ENCODE peak calls at places on chromosomes 13 and 19, in six cellular contexts. Q is fibroblast of the aortic adventitia, S is astrocyte of the spinal cord, E is mucosa of descending colon, T is GM12865, N is HFFc6. J is an unnamed sample.
A peak's percentile ranks its signal among the peaks of the same experiment; 100 is the strongest.

GRCh38 chr19:39045506-39045905 is 13.2 kb upstream of the FBXO27 start:
- DNase-seq in Q (no peak), S (no peak), E (no peak), T (no peak), N (no peak), J (no peak)

GRCh38 chr19:45113628-45114027 is 20.6 kb downstream of the PPP1R37 start:
- DNase-seq in Q (no peak), S (no peak), E (peak; percentile 77), T (no peak), N (no peak), J (no peak)

GRCh38 chr19:43464089-43464775 is 1.2 kb downstream of the LYPD3 start:
- DNase-seq in Q (no peak), S (no peak), E (peak; percentile 86), T (no peak), N (no peak), J (peak; percentile 67)

GRCh38 chr13:23658929-23659541 is 88.8 kb downstream of the TNFRSF19 start:
- DNase-seq in Q (no peak), S (no peak), E (no peak), T (no peak), N (no peak), J (no peak)

GRCh38 chr19:8261881-8262280 is 46.3 kb downstream of the CD320 start:
- DNase-seq in Q (no peak), S (no peak), E (no peak), T (no peak), N (no peak), J (no peak)

GRCh38 chr19:10260141-10260584 is 8.1 kb downstream of the MRPL4 start:
- DNase-seq in Q (no peak), S (no peak), E (no peak), T (peak; percentile 43), N (no peak), J (no peak)

GRCh38 chr13:80141114-80141849 is 199.6 kb downstream of the SPRY2 start:
- DNase-seq in Q (peak; percentile 96), S (peak; percentile 84), E (no peak), T (no peak), N (peak; percentile 25), J (no peak)

GRCh38 chr19:12034610-12035009 is 869 bp downstream of the ZNF433 start:
- DNase-seq in Q (peak; percentile 19), S (no peak), E (no peak), T (no peak), N (no peak), J (no peak)

GRCh38 chr19:51566489-51567100 is 4.5 kb upstream of the ZNF175 start:
- DNase-seq in Q (no peak), S (no peak), E (no peak), T (no peak), N (no peak), J (no peak)

GRCh38 chr19:51565583-51565982 is 5.5 kb upstream of the ZNF175 start:
- DNase-seq in Q (no peak), S (no peak), E (no peak), T (no peak), N (no peak), J (no peak)

GRCh38 chr19:51567583-51567982 is 3.5 kb upstream of the ZNF175 start:
- DNase-seq in Q (no peak), S (no peak), E (no peak), T (no peak), N (no peak), J (no peak)

GRCh38 chr19:51568456-51568855 is 2.6 kb upstream of the ZNF175 start:
- DNase-seq in Q (peak; percentile 26), S (no peak), E (no peak), T (no peak), N (peak; percentile 32), J (no peak)

GRCh38 chr19:51564791-51565190 is 6.3 kb upstream of the ZNF175 start:
- DNase-seq in Q (no peak), S (no peak), E (no peak), T (peak; percentile 74), N (no peak), J (no peak)
- TF ChIP-seq CTCF in Q (no peak), S (no peak), E (no peak), T (peak; percentile 49), N (no peak), J (no peak)

GRCh38 chr19:6710273-6711077 is 10.0 kb downstream of the C3 start:
- DNase-seq in Q (no peak), S (no peak), E (no peak), T (no peak), N (no peak), J (no peak)
- TF ChIP-seq CTCF in Q (no peak), S (no peak), E (no peak), T (no peak), N (peak; percentile 30), J (no peak)

GRCh38 chr13:112968910-112969691 is at the start of gene MCF2L:
- DNase-seq in Q (peak; percentile 23), S (peak; percentile 8), E (peak; percentile 64), T (peak; percentile 3), N (no peak), J (no peak)
- TF ChIP-seq CTCF in Q (peak; percentile 14), S (no peak), E (no peak), T (no peak), N (no peak), J (no peak)

DNA sequence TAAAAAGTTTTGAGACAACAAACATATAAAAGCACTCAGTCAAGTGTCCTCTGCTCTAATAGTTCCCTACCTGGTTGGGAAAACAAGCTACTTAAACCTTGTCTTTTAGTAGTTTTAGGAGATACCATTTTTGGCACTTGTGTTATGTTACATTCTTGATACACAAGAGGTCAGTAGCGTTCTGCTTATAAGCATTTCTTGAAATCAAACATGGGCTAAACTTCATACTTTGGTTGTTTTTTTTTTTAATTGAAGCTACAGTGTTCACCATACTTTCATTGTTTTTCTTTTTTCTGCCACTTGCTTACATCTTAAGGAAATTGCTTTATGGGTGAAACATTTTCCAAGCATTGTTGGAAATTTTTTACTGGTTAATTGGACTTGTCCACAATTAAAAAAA is 12.9 kb downstream of the NHLRC3 start:
- DNase-seq in Q (peak; percentile 61), S (peak; percentile 59), E (no peak), T (peak; percentile 34), N (peak; percentile 43), J (no peak)
- TF ChIP-seq CTCF in Q (peak; percentile 47), S (peak; percentile 39), E (no peak), T (peak; percentile 23), N (peak; percentile 73), J (no peak)

DNA sequence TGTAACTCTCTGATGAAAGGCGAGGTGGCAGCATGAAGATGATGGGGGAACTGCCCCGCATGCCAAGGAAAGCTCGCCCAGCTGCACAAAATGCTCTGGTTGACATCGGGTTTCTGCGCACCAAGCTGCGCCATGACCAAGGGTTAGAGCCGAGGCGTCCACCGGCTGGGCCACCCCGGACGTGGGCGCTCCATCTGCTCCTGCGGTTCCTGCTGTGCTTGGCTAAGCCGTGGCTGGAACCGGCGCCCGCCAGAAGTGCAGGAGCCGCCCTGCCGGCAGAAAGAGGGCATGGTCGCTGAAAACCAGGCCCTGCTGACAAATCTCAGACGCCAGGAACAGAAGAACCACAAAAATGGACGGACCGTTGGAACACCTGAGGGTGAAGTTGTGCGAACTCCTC is 57.9 kb downstream of the ZNF100 start:
- DNase-seq in Q (no peak), S (no peak), E (no peak), T (no peak), N (no peak), J (no peak)
- TF ChIP-seq CTCF in Q (no peak), S (no peak), E (no peak), T (no peak), N (no peak), J (no peak)

DNA sequence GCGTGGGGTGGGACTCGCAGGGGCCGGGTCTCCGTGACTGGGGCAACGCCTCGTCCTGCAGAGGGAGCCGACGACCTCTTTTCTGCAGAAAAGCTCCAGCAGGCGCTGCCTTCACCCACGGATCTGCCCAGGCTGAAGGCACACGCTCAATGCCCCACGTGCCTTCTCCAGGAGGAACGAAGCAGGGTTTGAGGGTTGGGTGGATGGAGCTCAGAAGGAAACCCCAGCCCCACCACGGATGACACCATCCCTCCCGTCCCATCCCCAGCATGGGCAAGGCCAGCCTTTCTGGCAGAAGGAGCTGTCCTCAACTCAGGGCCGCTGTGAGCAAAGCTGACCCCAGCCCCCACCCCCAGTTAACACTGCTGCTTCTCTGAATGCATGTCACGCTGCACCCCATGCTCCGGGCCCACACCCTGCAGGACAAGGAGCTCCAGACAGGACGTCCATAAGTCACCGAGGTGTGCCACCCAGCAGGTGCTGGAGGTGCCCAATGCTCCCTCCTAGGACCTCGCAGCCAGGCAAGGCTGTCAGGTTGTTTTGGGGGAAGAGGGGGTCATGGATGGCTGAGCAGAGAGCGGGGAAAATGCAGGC is 7.4 kb downstream of the C19orf25 start:
- DNase-seq in Q (no peak), S (no peak), E (no peak), T (no peak), N (peak; percentile 31), J (no peak)
- TF ChIP-seq CTCF in Q (peak; percentile 14), S (no peak), E (no peak), T (no peak), N (no peak), J (no peak)

GRCh38 chr19:50024719-50025021 is 502 bp downstream of the VRK3 start:
- DNase-seq in Q (no peak), S (no peak), E (no peak), T (no peak), N (no peak), J (no peak)

GRCh38 chr19:50025794-50026549 is at the start of gene ZNF473:
- DNase-seq in Q (no peak), S (peak; percentile 98), E (peak; percentile 96), T (peak; percentile 97), N (peak; percentile 94), J (peak; percentile 65)

GRCh38 chr19:50022823-50023222 is 2.3 kb downstream of the VRK3 start:
- DNase-seq in Q (no peak), S (no peak), E (no peak), T (no peak), N (no peak), J (no peak)

GRCh38 chr19:50026550-50026906 is 723 bp downstream of the ZNF473 start:
- DNase-seq in Q (no peak), S (no peak), E (peak; percentile 17), T (no peak), N (no peak), J (no peak)

GRCh38 chr19:50025022-50025793 is at the start of gene VRK3:
- DNase-seq in Q (peak; percentile 100), S (peak; percentile 100), E (peak; percentile 98), T (peak; percentile 100), N (peak; percentile 100), J (peak; percentile 89)
- TF ChIP-seq CTCF in Q (peak; percentile 20), S (peak; percentile 3), E (no peak), T (peak; percentile 31), N (peak; percentile 38), J (no peak)

GRCh38 chr19:3405261-3405653 is 38.9 kb downstream of the NFIC start:
- DNase-seq in Q (no peak), S (no peak), E (no peak), T (no peak), N (no peak), J (no peak)

GRCh38 chr19:3403489-3404323 is 37.3 kb downstream of the NFIC start:
- DNase-seq in Q (peak; percentile 98), S (peak; percentile 97), E (peak; percentile 63), T (no peak), N (peak; percentile 92), J (peak; percentile 66)

GRCh38 chr19:3406571-3407111 is 40.3 kb downstream of the NFIC start:
- DNase-seq in Q (no peak), S (no peak), E (no peak), T (no peak), N (no peak), J (no peak)

GRCh38 chr19:3402631-3403443 is 36.5 kb downstream of the NFIC start:
- DNase-seq in Q (no peak), S (no peak), E (no peak), T (no peak), N (no peak), J (no peak)

GRCh38 chr19:3404324-3405260 is 38.2 kb downstream of the NFIC start:
- DNase-seq in Q (peak; percentile 93), S (peak; percentile 90), E (no peak), T (no peak), N (peak; percentile 88), J (peak; percentile 49)
- TF ChIP-seq CTCF in Q (no peak), S (no peak), E (no peak), T (no peak), N (no peak), J (no peak)

J was measured in omental fat pad.